ENCODE peak calls at places on chromosomes 7 and 10, in five cellular contexts. U, V, Z, L and R are unnamed samples. For H3K4me1 and H3K36me3, the result is how much of the 10 kb centered on the place peaks cover.

GRCh38 chr7:146255604-146256003 is 139.0 kb downstream of the CNTNAP2 start:
- DNase-seq in L (no peak), V (no peak), Z (no peak), U (no peak), R (no peak)

GRCh38 chr10:9012312-9012711 is 957.8 kb downstream of the GATA3 start:
- DNase-seq in L (no peak), V (no peak), U (no peak), Z (no peak), R (no peak)

GRCh38 chr10:98316156-98316555 is 48.2 kb upstream of the LOXL4 start:
- DNase-seq in Z (no peak), L (no peak), V (no peak), U (no peak), R (no peak)

GRCh38 chr7:135618510-135618909 is 43.8 kb upstream of the STMP1 start:
- DNase-seq in U (no peak), Z (no peak), L (no peak), V (no peak), R (no peak)

GRCh38 chr10:67119648-67120047 is 193.8 kb downstream of the LRRTM3 start:
- DNase-seq in L (no peak), Z (no peak), V (no peak), U (no peak), R (no peak)

GRCh38 chr10:74047304-74047703 is 49.4 kb downstream of the VCL start:
- DNase-seq in Z (no peak), V (no peak), L (no peak), U (no peak), R (no peak)

GRCh38 chr10:43221419-43222293 is 45.2 kb downstream of the RASGEF1A start:
- DNase-seq in Z (peak), L (peak), V (peak), U (no peak), R (peak)

GRCh38 chr7:144830811-144831210 is 5.0 kb downstream of the TPK1 start:
- DNase-seq in Z (no peak), U (no peak), L (no peak), V (no peak), R (no peak)

GRCh38 chr7:128827971-128828711 is 2.1 kb upstream of the FLNC start:
- DNase-seq in V (peak), Z (peak), U (peak), L (no peak), R (peak)

GRCh38 chr7:19307554-19307953 is 162.3 kb upstream of the FERD3L start:
- DNase-seq in Z (no peak), U (no peak), V (no peak), L (no peak), R (no peak)

GRCh38 chr10:93873427-93874115 is 20.2 kb upstream of the SLC35G1 start:
- DNase-seq in Z (no peak), L (no peak), U (no peak), V (no peak), R (no peak)

GRCh38 chr10:73247509-73248258 is 629 bp upstream of the DNAJC9 start:
- DNase-seq in V (no peak), U (no peak), Z (no peak), L (no peak), R (no peak)

GRCh38 chr10:113053881-113054280 is 103.8 kb downstream of the TCF7L2 start:
- DNase-seq in Z (peak), V (no peak), U (no peak), L (no peak), R (no peak)

GRCh38 chr7:50212666-50213621 is 91.6 kb upstream of the IKZF1 start:
- DNase-seq in V (no peak), L (no peak), Z (no peak), U (no peak), R (no peak)

GRCh38 chr7:11427686-11428273 is 404.2 kb downstream of the THSD7A start:
- DNase-seq in L (no peak), Z (no peak), U (no peak), V (no peak), R (no peak)

GRCh38 chr10:33484787-33485186 is 150.3 kb upstream of the NRP1 start:
- DNase-seq in Z (no peak), U (no peak), L (no peak), V (no peak), R (peak)

GRCh38 chr10:5484205-5484604 is 15.2 kb downstream of the CALML5 start:
- DNase-seq in V (no peak), U (no peak), Z (no peak), L (no peak), R (no peak)

GRCh38 chr7:24425664-24426063 is 141.7 kb downstream of the NPY start:
- DNase-seq in V (no peak), L (no peak), U (no peak), Z (no peak), R (no peak)

GRCh38 chr7:81441750-81442149 is 328.1 kb downstream of the HGF start:
- DNase-seq in V (no peak), L (no peak), U (no peak), Z (no peak), R (no peak)

GRCh38 chr7:81445462-81445861 is 324.4 kb downstream of the HGF start:
- DNase-seq in U (no peak), V (no peak), Z (no peak), L (no peak), R (no peak)

GRCh38 chr7:81446212-81446611 is 323.6 kb downstream of the HGF start:
- DNase-seq in V (no peak), U (no peak), Z (no peak), L (no peak), R (no peak)

GRCh38 chr7:81449105-81449504 is 320.7 kb downstream of the HGF start:
- DNase-seq in U (no peak), L (no peak), Z (no peak), V (no peak), R (no peak)

DNA sequence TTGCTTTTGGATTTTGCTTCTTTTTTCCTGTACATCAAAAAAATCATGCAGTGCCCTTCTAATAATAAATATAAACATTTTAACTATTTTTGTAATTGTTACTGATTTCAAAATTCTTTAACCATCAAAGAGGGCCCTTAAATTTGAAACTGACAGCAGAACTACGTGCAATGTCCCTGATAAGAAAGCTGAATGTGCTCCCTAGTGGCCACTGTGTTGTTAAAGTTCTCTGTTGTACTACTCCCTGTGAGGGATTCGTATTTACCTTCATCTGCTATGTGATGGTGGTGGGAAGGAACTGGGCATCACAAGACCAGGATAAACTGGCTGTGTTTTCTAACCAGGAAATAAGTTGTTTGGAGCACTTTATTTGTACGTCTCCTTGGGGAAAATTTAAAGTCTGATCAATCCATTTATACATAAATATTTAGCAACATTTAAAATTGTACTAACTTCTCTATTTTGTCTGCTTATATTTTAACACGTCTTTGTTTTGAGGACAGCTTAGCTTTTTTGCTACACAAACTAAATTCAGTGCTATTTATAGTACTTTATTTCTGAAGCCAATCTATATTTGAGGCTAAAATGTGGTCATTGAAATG is 322.4 kb downstream of the HGF start:
- DNase-seq in U (no peak), V (no peak), Z (no peak), L (no peak), R (no peak)
- TF ChIP-seq CTCF in U (no peak), V (peak), Z (peak), L (no peak), R (peak)

DNA sequence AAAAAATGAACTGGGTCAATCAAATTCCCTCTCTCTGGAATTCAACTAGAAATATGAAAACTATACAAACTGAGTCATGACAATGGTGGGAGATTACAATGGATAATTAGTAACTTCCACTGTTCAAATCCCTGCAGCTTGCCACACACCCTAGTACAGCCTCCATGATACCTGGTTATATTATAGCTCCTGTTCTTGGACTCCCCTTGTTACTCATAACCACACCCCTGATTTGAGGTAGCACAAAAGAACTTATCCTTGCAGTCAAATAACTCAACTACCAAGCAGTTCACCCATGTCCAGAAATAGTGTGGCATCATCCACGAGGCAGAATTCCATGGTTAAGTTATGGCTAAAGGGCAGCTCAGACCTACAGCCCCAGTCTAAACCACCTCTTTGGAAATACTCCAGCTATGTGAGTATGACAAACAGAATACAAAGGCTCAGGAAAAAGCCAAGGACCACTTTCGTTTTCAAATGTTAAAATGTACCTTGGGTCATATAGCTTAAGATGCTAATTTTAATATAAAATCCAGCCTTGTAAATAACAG is 164.7 kb downstream of the CPEB3 start:
- DNase-seq in Z (no peak), V (no peak), U (no peak), L (no peak), R (no peak)
- H3K4me1 ChIP-seq in Z (half or more), V (half or more), U (half or more), L (under half), R (half or more)

DNA sequence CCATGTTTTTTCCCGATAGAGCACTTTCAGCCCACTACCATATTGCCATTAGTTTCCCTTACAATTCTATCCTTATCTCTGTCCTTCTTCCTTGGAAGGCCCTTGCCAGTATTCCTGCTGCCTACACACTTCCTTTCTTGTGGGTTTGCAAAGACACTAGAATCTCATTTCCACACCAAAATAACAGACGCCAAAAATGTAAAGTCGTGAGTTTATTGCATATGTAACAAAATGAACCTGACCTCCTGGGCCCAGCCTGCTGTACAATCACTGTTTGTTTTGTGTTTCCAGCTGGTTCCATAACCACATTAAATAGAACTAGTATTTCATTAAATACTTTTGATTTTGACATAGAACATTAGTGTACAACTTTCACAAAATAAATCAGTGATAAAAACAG is 116.7 kb downstream of the SMURF1 start:
- DNase-seq in U (no peak), L (no peak), V (no peak), Z (no peak), R (no peak)
- H3K36me3 ChIP-seq in U (under half), L (under half), V (under half), Z (under half), R (under half)

DNA sequence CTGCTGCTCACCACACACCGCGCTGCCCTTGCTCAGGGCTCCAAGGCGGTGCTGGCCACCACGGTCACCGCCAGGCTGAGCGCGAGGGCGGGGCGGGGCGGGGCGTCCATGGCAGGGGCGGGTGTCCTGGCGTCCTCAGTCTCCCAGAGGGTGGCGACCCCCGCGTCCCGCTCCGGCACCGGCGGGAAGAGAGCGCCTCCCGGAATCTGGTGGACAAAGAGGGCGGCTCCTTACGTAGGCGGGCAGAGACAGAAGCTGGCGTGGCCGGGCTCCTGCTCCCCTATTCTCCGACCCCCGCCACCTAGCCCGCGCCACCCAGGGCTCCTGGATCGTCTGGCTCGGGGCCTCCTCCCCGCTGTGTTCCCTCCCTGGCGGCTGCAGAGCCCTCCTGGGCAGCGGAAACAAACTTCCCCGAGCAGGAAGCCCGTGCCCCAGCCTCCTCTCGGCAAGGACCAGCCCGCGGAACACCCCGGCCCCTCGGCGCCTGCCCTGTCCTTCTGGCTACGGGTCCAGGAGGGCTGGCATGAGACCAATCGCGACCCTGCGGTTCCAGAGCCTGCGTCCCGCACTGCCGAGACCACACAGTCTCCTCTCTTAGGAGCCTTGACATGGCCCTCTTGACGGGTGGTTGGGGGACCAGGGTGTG is 133.8 kb upstream of the ZNF92 start:
- DNase-seq in V (peak), Z (no peak), L (no peak), U (no peak), R (no peak)
- TF ChIP-seq CTCF in V (no peak), Z (no peak), L (no peak), U (no peak), R (no peak)

GRCh38 chr7:142853739-142854504 is 954 bp upstream of the EPHB6 start:
- DNase-seq in L (peak), Z (peak), U (no peak), V (peak), R (peak)

GRCh38 chr7:142855401-142855743 is 496 bp downstream of the EPHB6 start:
- DNase-seq in L (no peak), U (no peak), V (no peak), Z (no peak), R (no peak)

GRCh38 chr7:142855756-142856564 is 1.1 kb downstream of the EPHB6 start:
- DNase-seq in U (no peak), L (no peak), V (peak), Z (peak), R (peak)

GRCh38 chr7:142856565-142857245 is 1.8 kb downstream of the EPHB6 start:
- DNase-seq in V (no peak), Z (no peak), L (no peak), U (no peak), R (no peak)

DNA sequence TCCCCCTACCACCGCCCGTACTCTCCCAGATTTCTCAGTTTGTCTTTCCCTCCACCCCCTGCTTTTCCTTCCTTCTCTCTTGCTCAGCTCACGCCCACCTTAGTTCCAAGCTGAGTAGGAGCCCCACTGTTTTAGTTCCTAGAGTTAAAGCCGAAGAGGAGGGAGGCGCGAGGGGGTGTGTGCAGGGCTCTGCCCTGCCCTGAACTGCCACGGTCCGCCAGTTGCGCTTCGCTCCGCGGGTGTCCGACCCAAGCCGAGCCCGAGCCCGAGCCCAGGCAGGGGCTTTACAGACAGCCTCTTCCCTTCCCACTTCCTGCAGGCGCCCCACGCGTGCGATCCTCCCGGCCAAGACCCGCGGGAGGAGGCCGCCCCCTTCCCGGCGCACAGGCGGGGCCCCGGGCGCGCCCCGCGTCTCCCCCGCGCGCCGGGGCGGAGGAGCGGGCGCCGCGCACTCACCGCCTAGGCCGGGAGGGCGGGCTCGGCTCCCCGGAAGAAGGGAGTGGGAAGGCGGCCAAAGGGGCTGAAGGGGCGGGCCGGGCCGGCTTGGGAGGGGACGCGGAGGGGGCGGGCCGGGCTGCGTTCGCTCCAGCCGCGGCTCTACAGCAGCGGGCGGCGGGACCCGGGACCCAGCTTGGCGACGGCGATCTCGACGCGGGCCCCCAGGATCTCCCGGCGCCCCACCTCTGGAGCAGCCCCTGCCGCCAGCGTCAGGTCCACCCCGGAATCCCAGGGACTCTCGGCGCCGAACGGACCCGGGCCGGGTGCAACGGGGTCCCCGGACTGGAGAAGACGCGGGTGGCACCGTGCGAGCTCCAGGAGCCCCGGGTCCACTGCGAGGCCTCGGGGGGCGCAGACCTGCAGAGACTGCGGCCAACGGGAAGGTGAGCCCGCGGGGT is at the start of gene EPHB6:
- DNase-seq in L (peak), V (peak), U (peak), Z (peak), R (peak)
- H3K4me1 ChIP-seq in L (under half), V (under half), U (under half), Z (under half), R (under half)

GRCh38 chr10:80160361-80161128 is 28.0 kb downstream of the PLAC9 start:
- DNase-seq in L (peak), U (no peak), Z (no peak), V (no peak), R (no peak)
- H3K36me3 ChIP-seq in L (under half), U (under half), Z (half or more), V (half or more), R (half or more)

GRCh38 chr7:1439373-1440363 is 19.6 kb downstream of the MICALL2 start:
- DNase-seq in U (no peak), L (no peak), Z (no peak), V (no peak), R (no peak)
- TF ChIP-seq CTCF in U (no peak), L (no peak), Z (peak), V (peak), R (peak)

DNA sequence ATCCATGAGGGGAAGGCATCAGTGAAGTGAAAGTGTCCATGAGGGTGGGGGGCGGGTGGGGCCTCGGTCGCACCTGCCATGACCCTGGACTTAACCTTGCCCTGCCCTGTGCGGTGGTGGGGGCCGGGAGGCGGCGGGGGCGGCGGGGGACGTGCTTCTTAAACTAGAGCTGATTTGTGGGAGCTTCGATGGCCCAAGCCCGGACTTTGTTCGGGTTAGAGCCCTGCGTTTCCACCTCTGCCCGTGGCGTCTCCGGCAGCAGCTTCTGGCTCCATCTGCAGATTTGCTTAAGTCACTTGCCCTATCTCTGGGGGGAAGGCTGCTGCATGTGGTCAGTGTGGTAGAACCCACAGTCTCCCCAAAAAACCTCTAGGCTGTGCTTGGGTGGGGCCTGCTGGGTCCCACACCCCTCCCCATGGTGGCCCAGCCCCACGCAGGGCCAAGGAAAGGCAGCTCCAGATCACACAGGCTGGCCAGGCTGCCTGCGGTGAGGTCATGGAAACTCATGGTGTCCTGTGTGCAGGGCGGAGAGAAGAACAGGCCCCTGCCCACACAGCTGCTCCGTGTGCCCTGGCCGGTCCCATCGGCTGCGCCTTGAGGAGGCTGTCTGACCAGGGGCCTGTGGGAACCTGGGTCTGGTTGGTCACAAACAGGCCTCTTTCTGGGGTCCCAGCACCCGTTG is 93.2 kb downstream of the INPP5A start:
- DNase-seq in L (peak), V (peak), Z (peak), U (peak), R (peak)
- H3K4me1 ChIP-seq in L (half or more), V (half or more), Z (half or more), U (half or more), R (half or more)

GRCh38 chr7:26191974-26192479 is 8.5 kb downstream of the HNRNPA2B1 start:
- DNase-seq in U (no peak), Z (no peak), L (no peak), V (no peak), R (no peak)

GRCh38 chr7:26190417-26190869 is 10.1 kb downstream of the HNRNPA2B1 start:
- DNase-seq in V (no peak), Z (no peak), L (no peak), U (no peak), R (no peak)

GRCh38 chr7:26193432-26194206 is 6.9 kb downstream of the HNRNPA2B1 start:
- DNase-seq in U (no peak), V (no peak), L (no peak), Z (no peak), R (no peak)

GRCh38 chr7:26191233-26191973 is 9.1 kb downstream of the HNRNPA2B1 start:
- DNase-seq in V (no peak), U (no peak), L (no peak), Z (no peak), R (no peak)

GRCh38 chr7:26192485-26193087 is 8.0 kb downstream of the HNRNPA2B1 start:
- DNase-seq in L (no peak), U (no peak), Z (no peak), V (no peak), R (no peak)
- H3K36me3 ChIP-seq in L (under half), U (under half), Z (half or more), V (half or more), R (half or more)